ENCODE peak calls at places on chromosomes 13 and 19, in seven cellular contexts. I is stimulated activated CD4-positive, alpha-beta T cell treated with anti-CD3 and anti-CD28 coated beads, Interleukin-2, amount 100 ng/mL, for 48 hours; N is dorsolateral prefrontal cortex; O is NCI-H2227 treated with DMSO at 0.1 percent for 48 hours; S is AG08396; W is type B pancreatic cell; Y is substantia nigra. H is an unnamed sample.

GRCh38 chr19:41769608-41770007 is 14.3 kb downstream of the CEACAM6 start:
- DNase-seq in I (no peak), N (no peak), O (no peak), S (no peak), W (no peak), Y (no peak), H (no peak)

GRCh38 chr19:3748965-3749364 is 12.5 kb downstream of the APBA3 start:
- DNase-seq in I (no peak), N (no peak), O (no peak), S (no peak), W (no peak), Y (no peak), H (no peak)

GRCh38 chr13:77406644-77407440 is 79.9 kb upstream of the MYCBP2 start:
- DNase-seq in I (no peak), N (no peak), O (no peak), S (no peak), W (no peak), Y (no peak), H (no peak)

GRCh38 chr19:41862445-41862986 is 2.5 kb downstream of the RPS19 start:
- DNase-seq in I (no peak), N (no peak), O (no peak), S (no peak), W (no peak), Y (no peak), H (no peak)

GRCh38 chr19:50252887-50253268 is 49.5 kb downstream of the MYH14 start:
- DNase-seq in I (no peak), N (no peak), O (no peak), S (no peak), W (no peak), Y (no peak), H (no peak)

GRCh38 chr19:1027953-1028902 is 1.8 kb downstream of the CNN2 start:
- DNase-seq in I (no peak), N (no peak), O (no peak), S (peak; percentile 95), W (peak; percentile 87), Y (no peak), H (peak; percentile 92)

GRCh38 chr13:113050856-113051431 is 54.6 kb upstream of the F7 start:
- DNase-seq in I (no peak), N (peak; percentile 52), O (no peak), S (no peak), W (no peak), Y (no peak), H (no peak)

GRCh38 chr19:39941615-39942507 is 7.4 kb upstream of the FCGBP start:
- DNase-seq in I (peak; percentile 23), N (no peak), O (no peak), S (no peak), W (no peak), Y (no peak), H (peak; percentile 84)

GRCh38 chr19:46372901-46373572 is 26.1 kb downstream of the PPP5C start:
- DNase-seq in I (no peak), N (peak; percentile 18), O (no peak), S (no peak), W (peak; percentile 65), Y (no peak), H (peak; percentile 58)

GRCh38 chr13:92354583-92354982 is 872.0 kb upstream of the GPC6 start:
- DNase-seq in I (no peak), N (no peak), O (no peak), S (no peak), W (no peak), Y (no peak), H (peak; percentile 42)

GRCh38 chr13:46388846-46389245 is 1.8 kb upstream of the RUBCNL start:
- DNase-seq in I (no peak), N (no peak), O (no peak), S (no peak), W (no peak), Y (no peak), H (no peak)

GRCh38 chr13:21152251-21152899 is 24.0 kb downstream of the SKA3 start:
- DNase-seq in I (no peak), N (no peak), O (no peak), S (no peak), W (no peak), Y (no peak), H (no peak)

GRCh38 chr13:92175330-92175729 is 776.9 kb downstream of the GPC5 start:
- DNase-seq in I (no peak), N (no peak), O (peak; percentile 37), S (peak; percentile 17), W (no peak), Y (no peak), H (peak; percentile 63)

GRCh38 chr19:16403151-16403977 is 68.4 kb downstream of the EPS15L1 start:
- DNase-seq in I (no peak), N (no peak), O (no peak), S (no peak), W (no peak), Y (no peak), H (no peak)

GRCh38 chr13:75196112-75196855 is 285.7 kb downstream of the TBC1D4 start:
- DNase-seq in I (no peak), N (no peak), O (no peak), S (no peak), W (no peak), Y (no peak), H (peak; percentile 83)

GRCh38 chr19:5397804-5398692 is 57.2 kb upstream of the ZNRF4 start:
- DNase-seq in I (no peak), N (no peak), O (peak; percentile 56), S (peak; percentile 33), W (no peak), Y (no peak), H (peak; percentile 20)

GRCh38 chr19:28446511-28446910 is 766.4 kb downstream of the UQCRFS1 start:
- DNase-seq in I (no peak), N (no peak), O (no peak), S (no peak), W (no peak), Y (no peak), H (no peak)

H was measured in iris pigment epithelial cell.